ENCODE peak calls at places on chromosomes 7 and 10, in five cellular contexts. J is endothelial cell, L is AG08395, F is iPS-NIHi11, K is MV-4-11. D is an unnamed sample.

GRCh38 chr10:46547881-46548780 is 8.3 kb downstream of the GPRIN2 start:
- DNase-seq in L (no peak), K (no peak), J (no peak), F (no peak), D (peak)

GRCh38 chr10:124474502-124475070 is 13.0 kb downstream of the LHPP start:
- DNase-seq in L (no peak), K (no peak), F (no peak), J (no peak), D (no peak)

GRCh38 chr10:130179640-130180039 is 43.4 kb downstream of the GLRX3 start:
- DNase-seq in K (no peak), F (peak), J (peak), L (peak), D (peak)

GRCh38 chr10:46544989-46545791 is 11.3 kb downstream of the GPRIN2 start:
- DNase-seq in F (peak), L (peak), J (no peak), K (peak), D (peak)

GRCh38 chr7:13050703-13051102 is 363.3 kb downstream of the ARL4A start:
- DNase-seq in F (no peak), J (no peak), K (no peak), L (peak), D (no peak)

GRCh38 chr10:80333985-80334384 is 22.6 kb downstream of the DYDC1 start:
- DNase-seq in F (no peak), J (no peak), L (no peak), K (no peak), D (no peak)

GRCh38 chr7:2299131-2299829 is 15.0 kb downstream of the SNX8 start:
- DNase-seq in K (no peak), L (peak), F (no peak), J (no peak), D (no peak)

GRCh38 chr10:6083523-6084475 is 5.0 kb upstream of the RBM17 start:
- DNase-seq in J (no peak), F (no peak), K (no peak), L (peak), D (no peak)

GRCh38 chr7:8702807-8703206 is 269.4 kb downstream of the NXPH1 start:
- DNase-seq in L (no peak), J (no peak), K (no peak), F (peak), D (no peak)

GRCh38 chr7:140683657-140684056 is 10.9 kb downstream of the ADCK2 start:
- DNase-seq in J (peak), K (no peak), F (no peak), L (no peak), D (no peak)